ENCODE peak calls at places on chromosome 18, in six cellular contexts. X, H, U, K, B and E are unnamed samples.

GRCh38 chr18:63107931-63108330 is 211.6 kb downstream of the BCL2 start:
- DNase-seq in X (no peak), H (no peak), U (no peak), K (no peak), B (no peak), E (no peak)

GRCh38 chr18:57798713-57799373 is 4.3 kb downstream of the ATP8B1 start:
- DNase-seq in X (no peak), H (peak; percentile 42), U (no peak), K (no peak), B (no peak), E (no peak)

GRCh38 chr18:69935319-69936190 is 12.1 kb downstream of the CD226 start:
- DNase-seq in X (no peak), H (no peak), U (peak; percentile 80), K (peak; percentile 88), B (no peak), E (no peak)

GRCh38 chr18:63322908-63323634 is 3.5 kb upstream of the BCL2 start:
- DNase-seq in X (peak; percentile 66), H (peak; percentile 42), U (no peak), K (peak; percentile 58), B (no peak), E (no peak)

GRCh38 chr18:78893396-78894305 is 86.0 kb upstream of the SALL3 start:
- DNase-seq in X (no peak), H (no peak), U (no peak), K (no peak), B (no peak), E (no peak)

GRCh38 chr18:62436636-62437519 is 85.9 kb upstream of the ZCCHC2 start:
- DNase-seq in X (no peak), H (no peak), U (no peak), K (no peak), B (peak; percentile 95), E (no peak)

GRCh38 chr18:72419914-72420313 is 124.2 kb downstream of the CBLN2 start:
- DNase-seq in X (no peak), H (no peak), U (no peak), K (no peak), B (no peak), E (no peak)

GRCh38 chr18:11178951-11179549 is 29.7 kb upstream of the PIEZO2 start:
- DNase-seq in X (no peak), H (no peak), U (no peak), K (no peak), B (no peak), E (no peak)

GRCh38 chr18:33781429-33781828 is 203.4 kb downstream of the ASXL3 start:
- DNase-seq in X (no peak), H (peak; percentile 36), U (no peak), K (no peak), B (no peak), E (no peak)

GRCh38 chr18:51234117-51235010 is 36.9 kb upstream of the MEX3C start:
- DNase-seq in X (no peak), H (no peak), U (peak; percentile 15), K (no peak), B (no peak), E (no peak)

GRCh38 chr18:13480856-13481255 is 245.5 kb downstream of the FAM210A start:
- DNase-seq in X (no peak), H (no peak), U (no peak), K (no peak), B (no peak), E (no peak)

GRCh38 chr18:6606411-6607085 is 123.0 kb upstream of the ARHGAP28 start:
- DNase-seq in X (no peak), H (no peak), U (no peak), K (no peak), B (no peak), E (no peak)

GRCh38 chr18:45164551-45164950 is 450.7 kb upstream of the SLC14A2 start:
- DNase-seq in X (no peak), H (no peak), U (no peak), K (no peak), B (no peak), E (no peak)

GRCh38 chr18:10926565-10927194 is 222.7 kb downstream of the PIEZO2 start:
- DNase-seq in X (no peak), H (no peak), U (no peak), K (no peak), B (no peak), E (no peak)

GRCh38 chr18:7177131-7177744 is 53.7 kb upstream of the LRRC30 start:
- DNase-seq in X (peak; percentile 43), H (no peak), U (no peak), K (no peak), B (no peak), E (peak; percentile 25)

GRCh38 chr18:52216686-52217085 is 123.3 kb upstream of the DCC start:
- DNase-seq in X (no peak), H (no peak), U (no peak), K (no peak), B (no peak), E (no peak)

GRCh38 chr18:57891707-57892391 is 88.7 kb upstream of the ATP8B1 start:
- DNase-seq in X (no peak), H (no peak), U (no peak), K (no peak), B (no peak), E (no peak)

GRCh38 chr18:44973282-44973681 is 292.6 kb downstream of the SETBP1 start:
- DNase-seq in X (peak; percentile 3), H (no peak), U (no peak), K (no peak), B (no peak), E (no peak)

GRCh38 chr18:62894681-62895390 is 179.5 kb downstream of the PHLPP1 start:
- DNase-seq in X (no peak), H (no peak), U (no peak), K (no peak), B (no peak), E (no peak)

GRCh38 chr18:10989486-10989885 is 159.9 kb downstream of the PIEZO2 start:
- DNase-seq in X (no peak), H (no peak), U (no peak), K (no peak), B (no peak), E (no peak)

GRCh38 chr18:21453512-21453862 is 147.0 kb downstream of the ESCO1 start:
- DNase-seq in X (no peak), H (no peak), U (no peak), K (no peak), B (no peak), E (no peak)

GRCh38 chr18:11591957-11592356 is 17.4 kb upstream of the SLC35G4 start:
- DNase-seq in X (no peak), H (no peak), U (no peak), K (no peak), B (no peak), E (no peak)

GRCh38 chr18:41593276-41593675 is 361.8 kb upstream of the PIK3C3 start:
- DNase-seq in X (no peak), H (no peak), U (no peak), K (no peak), B (no peak), E (no peak)

GRCh38 chr18:23593720-23594119 is 7.4 kb upstream of the NPC1 start:
- DNase-seq in X (no peak), H (no peak), U (no peak), K (no peak), B (no peak), E (peak; percentile 65)

GRCh38 chr18:61833978-61834377 is 58.8 kb downstream of the RNF152 start:
- DNase-seq in X (no peak), H (no peak), U (no peak), K (no peak), B (no peak), E (no peak)

GRCh38 chr18:79972720-79973119 is 8.3 kb downstream of the HSBP1L1 start:
- DNase-seq in X (no peak), H (no peak), U (no peak), K (no peak), B (no peak), E (no peak)

GRCh38 chr18:36451454-36452251 is 154.1 kb downstream of the FHOD3 start:
- DNase-seq in X (no peak), H (no peak), U (no peak), K (no peak), B (no peak), E (no peak)

GRCh38 chr18:36758623-36759022 is 70.2 kb downstream of the TPGS2 start:
- DNase-seq in X (no peak), H (no peak), U (no peak), K (no peak), B (peak; percentile 76), E (no peak)

GRCh38 chr18:45284174-45284573 is 331.1 kb upstream of the SLC14A2 start:
- DNase-seq in X (no peak), H (no peak), U (no peak), K (no peak), B (no peak), E (no peak)

GRCh38 chr18:24595556-24595955 is 135.1 kb downstream of the HRH4 start:
- DNase-seq in X (no peak), H (no peak), U (no peak), K (no peak), B (no peak), E (no peak)

GRCh38 chr18:7133181-7133580 is 15.6 kb upstream of the LAMA1 start:
- DNase-seq in X (no peak), H (no peak), U (no peak), K (no peak), B (no peak), E (no peak)

GRCh38 chr18:5095239-5095638 is 101.8 kb downstream of the AKAIN1 start:
- DNase-seq in X (no peak), H (no peak), U (no peak), K (no peak), B (no peak), E (no peak)

GRCh38 chr18:27261769-27262549 is 76.9 kb upstream of the CHST9 start:
- DNase-seq in X (no peak), H (no peak), U (no peak), K (no peak), B (no peak), E (no peak)

GRCh38 chr18:11808001-11808855 is 43.0 kb upstream of the CHMP1B start:
- DNase-seq in X (no peak), H (no peak), U (no peak), K (no peak), B (no peak), E (peak; percentile 21)

GRCh38 chr18:65659912-65660311 is 90.9 kb upstream of the CDH7 start:
- DNase-seq in X (no peak), H (no peak), U (no peak), K (no peak), B (no peak), E (no peak)

GRCh38 chr18:8952796-8953760 is 149.4 kb upstream of the NDUFV2 start:
- DNase-seq in X (no peak), H (no peak), U (no peak), K (no peak), B (no peak), E (no peak)

GRCh38 chr18:58388736-58389135 is 240.2 kb downstream of the ALPK2 start:
- DNase-seq in X (no peak), H (no peak), U (no peak), K (no peak), B (no peak), E (no peak)